ENCODE peak calls at places on chromosomes 5 and 9, in ten cellular contexts. N is tibial nerve; T is CD4-positive, CD25-positive, alpha-beta regulatory T cell; E is hepatocyte; J is stomach; V is spleen; K is MM.1S; B is cardiac muscle cell; A is lower lobe of right lung; Z is heart right ventricle. W is an unnamed sample. For H3K4me1, the result is how much of the 10 kb centered on the place peaks cover.

GRCh38 chr9:127059648-127060365 is 62.6 kb downstream of the ANGPTL2 start:
- DNase-seq in N (no peak), J (no peak), B (no peak), A (no peak), E (no peak), T (no peak), K (peak), V (no peak), Z (no peak), W (no peak)

GRCh38 chr9:4640027-4640426 is 22.1 kb upstream of the PLPP6 start:
- DNase-seq in K (peak), E (peak), J (peak), V (no peak), B (peak), T (peak), A (no peak), Z (no peak), N (no peak), W (peak)

GRCh38 chr5:143491644-143492043 is 88.2 kb upstream of the NR3C1 start:
- DNase-seq in N (no peak), Z (no peak), V (no peak), B (no peak), K (no peak), J (no peak), A (no peak), E (no peak), T (no peak), W (no peak)

GRCh38 chr5:91491229-91491628 is 108.1 kb upstream of the ARRDC3 start:
- DNase-seq in Z (no peak), J (no peak), A (no peak), V (no peak), E (no peak), B (no peak), N (no peak), T (no peak), K (peak), W (no peak)

GRCh38 chr9:691825-692363 is 149.6 kb upstream of the DMRT1 start:
- DNase-seq in K (no peak), N (no peak), E (no peak), J (no peak), A (no peak), B (no peak), V (no peak), Z (no peak), T (no peak), W (no peak)

GRCh38 chr9:117414220-117414905 is 494 bp downstream of the ASTN2 start:
- DNase-seq in K (peak), B (peak), E (peak), T (no peak), Z (peak), A (no peak), V (no peak), J (peak), N (no peak), W (no peak)

GRCh38 chr5:84301535-84301934 is 83.1 kb downstream of the EDIL3 start:
- DNase-seq in V (no peak), E (no peak), K (no peak), B (no peak), N (no peak), T (no peak), J (no peak), Z (no peak), A (no peak), W (no peak)

GRCh38 chr5:50863771-50864170 is 197.3 kb downstream of the PARP8 start:
- DNase-seq in T (no peak), K (no peak), V (no peak), J (no peak), E (no peak), N (no peak), B (no peak), Z (no peak), A (no peak), W (no peak)

GRCh38 chr9:95132406-95133350 is 184.8 kb downstream of the FANCC start:
- DNase-seq in A (no peak), Z (no peak), K (no peak), N (no peak), J (no peak), V (no peak), B (no peak), T (no peak), E (no peak), W (no peak)

GRCh38 chr5:56170557-56170956 is 62.6 kb downstream of the ANKRD55 start:
- DNase-seq in N (peak), B (no peak), T (no peak), V (no peak), J (no peak), E (no peak), A (no peak), Z (no peak), K (no peak), W (no peak)

GRCh38 chr9:138068601-138069035 is 191.0 kb downstream of the CACNA1B start:
- DNase-seq in B (no peak), T (no peak), A (no peak), J (peak), V (peak), N (no peak), E (no peak), K (no peak), Z (no peak), W (no peak)

GRCh38 chr9:121609845-121610637 is 41.4 kb upstream of the DAB2IP start:
- DNase-seq in K (no peak), Z (peak), V (no peak), T (no peak), J (peak), A (peak), E (peak), N (no peak), B (no peak), W (peak)

GRCh38 chr5:96743065-96743768 is 64.5 kb downstream of the ERAP1 start:
- DNase-seq in B (no peak), V (no peak), E (no peak), Z (peak), T (no peak), K (no peak), J (no peak), N (no peak), A (no peak), W (peak)

GRCh38 chr9:37732952-37733351 is 20.7 kb upstream of the TRMT10B start:
- DNase-seq in E (no peak), V (no peak), T (no peak), Z (no peak), A (no peak), N (no peak), J (no peak), B (no peak), K (no peak), W (no peak)

GRCh38 chr5:124692324-124692723 is 54.1 kb downstream of the ZNF608 start:
- DNase-seq in E (no peak), V (no peak), K (no peak), N (no peak), A (no peak), J (no peak), Z (no peak), B (no peak), T (no peak), W (no peak)

GRCh38 chr5:95892784-95893354 is 68.8 kb downstream of the ELL2 start:
- DNase-seq in Z (no peak), B (no peak), V (no peak), J (peak), T (no peak), N (no peak), A (no peak), K (peak), E (peak), W (peak)

GRCh38 chr5:129115680-129116079 is 21.1 kb downstream of the ISOC1 start:
- DNase-seq in E (no peak), N (no peak), Z (no peak), T (no peak), K (no peak), A (no peak), J (no peak), V (no peak), B (no peak), W (no peak)

GRCh38 chr5:75281716-75282465 is 45.2 kb upstream of the ANKRD31 start:
- DNase-seq in J (no peak), V (no peak), A (no peak), E (no peak), B (no peak), K (no peak), T (no peak), N (no peak), Z (no peak), W (no peak)

GRCh38 chr9:94654165-94654894 is 15.0 kb upstream of the FBP1 start:
- DNase-seq in E (no peak), N (no peak), A (peak), T (no peak), V (no peak), J (no peak), Z (no peak), K (no peak), B (no peak), W (no peak)

GRCh38 chr5:39195198-39195826 is 24.1 kb downstream of the FYB1 start:
- DNase-seq in A (no peak), N (no peak), J (no peak), E (no peak), V (no peak), B (no peak), Z (no peak), T (no peak), K (no peak), W (no peak)

GRCh38 chr5:134552301-134552700 is 26.8 kb downstream of the JADE2 start:
- DNase-seq in K (no peak), T (no peak), E (no peak), B (no peak), J (peak), N (no peak), Z (peak), V (no peak), A (no peak), W (peak)

GRCh38 chr5:74035521-74035937 is 409.5 kb downstream of the ARHGEF28 start:
- DNase-seq in K (peak), B (peak), Z (no peak), A (no peak), J (no peak), E (peak), T (no peak), N (no peak), V (no peak), W (peak)

GRCh38 chr5:51567636-51568035 is 184.4 kb downstream of the ISL1 start:
- DNase-seq in V (no peak), J (no peak), N (no peak), E (no peak), B (no peak), Z (no peak), K (no peak), A (no peak), T (no peak), W (no peak)

GRCh38 chr9:114883709-114884108 is 46.7 kb downstream of the TNFSF8 start:
- DNase-seq in A (no peak), Z (no peak), J (no peak), N (no peak), V (no peak), E (no peak), K (no peak), B (no peak), T (no peak), W (no peak)

GRCh38 chr5:96329294-96329693 is 103.8 kb downstream of the PCSK1 start:
- DNase-seq in T (no peak), B (no peak), A (no peak), K (no peak), J (no peak), V (no peak), E (no peak), Z (no peak), N (no peak), W (no peak)

GRCh38 chr5:55671975-55672374 is 40.1 kb downstream of the SLC38A9 start:
- DNase-seq in N (no peak), A (no peak), E (no peak), J (no peak), Z (no peak), V (no peak), K (no peak), T (no peak), B (no peak), W (no peak)

GRCh38 chr9:91817493-91818225 is 132.4 kb downstream of the ROR2 start:
- DNase-seq in Z (no peak), N (no peak), T (no peak), B (no peak), E (peak), V (no peak), A (no peak), J (no peak), K (no peak), W (no peak)

GRCh38 chr9:106707291-106707690 is 155.7 kb upstream of the ZNF462 start:
- DNase-seq in A (no peak), K (no peak), B (no peak), Z (no peak), E (no peak), N (no peak), J (no peak), V (no peak), T (no peak), W (no peak)

GRCh38 chr5:540215-541147 is 16.2 kb upstream of the SLC9A3 start:
- DNase-seq in K (no peak), J (no peak), T (no peak), E (no peak), A (peak), B (no peak), N (no peak), V (no peak), Z (peak), W (no peak)

GRCh38 chr5:177405805-177406204 is 3.6 kb downstream of the F12 start:
- DNase-seq in Z (no peak), V (peak), J (no peak), T (no peak), B (no peak), N (no peak), K (no peak), A (peak), E (no peak), W (no peak)

GRCh38 chr9:133515615-133516255 is 9.0 kb downstream of the MYMK start:
- DNase-seq in N (no peak), J (no peak), V (no peak), B (no peak), E (no peak), Z (peak), A (no peak), T (no peak), K (no peak), W (no peak)

GRCh38 chr9:121357011-121357410 is 13.0 kb downstream of the STOM start:
- DNase-seq in K (no peak), Z (no peak), B (no peak), T (no peak), N (no peak), E (no peak), A (no peak), V (no peak), J (no peak), W (peak)

GRCh38 chr5:95709967-95710650 is 21.0 kb upstream of the RHOBTB3 start:
- DNase-seq in A (no peak), E (peak), K (no peak), T (no peak), J (peak), Z (peak), B (peak), V (no peak), N (no peak), W (no peak)

GRCh38 chr5:111641533-111642230 is 115.3 kb downstream of the NREP start:
- DNase-seq in J (no peak), K (no peak), N (no peak), E (peak), Z (no peak), A (no peak), V (no peak), T (no peak), B (no peak), W (no peak)

GRCh38 chr5:43010956-43011355 is 29.2 kb downstream of the ANXA2R start:
- DNase-seq in K (no peak), T (no peak), B (no peak), Z (no peak), V (no peak), A (no peak), J (no peak), N (no peak), E (no peak), W (no peak)

GRCh38 chr9:4837768-4838546 is 45.2 kb downstream of the RCL1 start:
- DNase-seq in Z (no peak), B (no peak), J (no peak), N (no peak), K (no peak), V (no peak), E (no peak), A (no peak), T (no peak), W (no peak)

GRCh38 chr9:131639771-131640437 is 94.6 kb downstream of the PRRT1B start:
- DNase-seq in A (no peak), E (no peak), K (no peak), V (no peak), Z (no peak), N (no peak), J (no peak), B (no peak), T (no peak), W (no peak)
- H3K4me1 ChIP-seq in A (under half), E (under half), K (under half), V (under half), Z (half or more), N (under half), J (under half), B (under half), T (under half), W (under half)

GRCh38 chr9:99948896-99949295 is 42.4 kb downstream of the STX17 start:
- DNase-seq in V (no peak), N (no peak), B (no peak), A (no peak), K (no peak), T (no peak), J (peak), Z (no peak), E (no peak), W (peak)

GRCh38 chr9:99955606-99956005 is 49.2 kb downstream of the STX17 start:
- DNase-seq in N (no peak), K (no peak), J (no peak), B (no peak), V (no peak), T (no peak), Z (no peak), A (no peak), E (no peak), W (no peak)

GRCh38 chr9:99948482-99948881 is 42.0 kb downstream of the STX17 start:
- DNase-seq in K (no peak), T (no peak), E (no peak), V (no peak), B (no peak), A (no peak), Z (no peak), N (no peak), J (no peak), W (no peak)

GRCh38 chr9:99954841-99955240 is 48.4 kb downstream of the STX17 start:
- DNase-seq in Z (no peak), J (no peak), A (no peak), V (no peak), N (no peak), B (no peak), K (no peak), E (no peak), T (no peak), W (no peak)

DNA sequence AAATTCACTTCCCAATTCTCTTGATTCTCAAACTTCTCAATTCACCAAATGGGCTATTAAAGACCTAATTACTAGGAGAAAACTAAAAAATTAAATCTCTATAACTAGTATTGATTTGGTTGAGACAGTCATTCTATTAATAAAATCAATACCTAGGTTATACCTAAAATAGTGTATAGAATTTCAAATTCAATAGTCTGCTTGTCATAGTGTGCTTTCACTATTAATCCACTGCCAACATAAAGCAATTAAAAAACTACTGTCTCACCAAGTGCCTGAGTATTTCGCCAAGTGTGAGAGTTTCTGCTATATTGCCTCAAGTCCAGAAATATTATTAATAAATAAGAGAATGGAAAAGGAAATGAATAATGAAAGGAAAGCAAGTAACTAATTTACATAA is 47.7 kb downstream of the STX17 start:
- DNase-seq in V (no peak), E (no peak), K (no peak), B (no peak), Z (no peak), N (no peak), J (no peak), A (no peak), T (no peak), W (no peak)
- H3K27ac ChIP-seq in V (no peak), E (no peak), K (no peak), B (no peak), Z (no peak), N (no peak), J (no peak), A (no peak), T (no peak), W (no peak)

GRCh38 chr5:17216176-17216973 is 1.1 kb upstream of the BASP1 start:
- DNase-seq in T (peak), Z (peak), V (peak), J (peak), K (peak), A (peak), B (peak), E (peak), N (peak), W (peak)

GRCh38 chr5:17219006-17219422 is 1.6 kb downstream of the BASP1 start:
- DNase-seq in Z (no peak), J (no peak), B (peak), N (no peak), T (no peak), E (peak), V (peak), K (no peak), A (no peak), W (no peak)

GRCh38 chr5:17216974-17217325 is 481 bp upstream of the BASP1 start:
- DNase-seq in T (no peak), N (no peak), J (no peak), Z (no peak), E (peak), B (peak), K (no peak), V (peak), A (peak), W (no peak)

GRCh38 chr5:17218353-17219005 is 1.0 kb downstream of the BASP1 start:
- DNase-seq in V (peak), A (peak), T (no peak), B (peak), N (no peak), E (peak), J (no peak), K (peak), Z (peak), W (no peak)

DNA sequence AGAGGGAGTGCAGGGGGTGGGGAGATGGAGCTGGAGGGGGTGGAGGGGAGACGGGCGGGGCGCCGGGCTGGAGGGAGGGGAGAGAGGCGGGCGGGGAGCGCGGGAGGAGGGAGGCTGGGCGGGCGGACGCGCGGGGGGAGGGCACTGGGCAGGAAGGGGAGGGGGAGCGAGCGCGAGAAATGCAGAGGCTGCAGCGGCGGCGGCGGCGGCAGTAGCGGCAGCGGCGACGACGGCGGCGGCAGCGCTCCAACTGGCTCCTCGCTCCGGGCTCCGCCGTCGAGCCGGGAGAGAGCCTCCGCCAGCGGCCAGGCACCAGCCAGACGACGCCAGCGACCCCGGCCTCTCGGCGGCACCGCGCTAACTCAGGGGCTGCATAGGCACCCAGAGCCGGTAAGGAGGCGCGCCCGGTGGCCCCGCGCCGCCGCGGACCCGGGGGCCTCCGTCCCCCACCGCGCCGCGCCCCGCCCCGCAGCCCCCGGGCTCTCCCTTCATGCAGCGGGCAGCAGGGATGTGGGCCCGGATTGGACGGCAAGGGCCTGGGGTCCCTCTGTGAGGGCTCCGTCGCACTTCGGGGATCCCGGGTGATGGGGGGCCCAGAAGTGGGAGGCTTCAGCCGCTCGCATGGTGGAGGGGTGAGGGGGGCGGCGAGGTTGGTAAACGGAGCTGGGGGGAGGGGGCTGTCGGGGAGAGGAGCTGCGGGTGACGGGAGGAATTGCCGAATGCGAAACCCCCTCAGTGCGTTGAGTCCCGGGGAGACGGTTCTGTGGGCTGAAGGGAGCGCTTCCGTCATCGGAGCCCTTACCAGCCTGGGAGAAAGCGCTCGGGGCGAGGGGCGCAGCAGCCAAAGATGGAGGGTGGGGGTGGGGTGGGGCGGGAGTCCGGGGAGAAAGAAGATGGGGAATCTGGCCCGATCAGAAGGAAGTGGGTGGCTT is at the start of gene BASP1:
- DNase-seq in B (peak), V (peak), Z (peak), A (peak), N (peak), E (peak), K (peak), J (peak), T (peak), W (no peak)
- H3K4me1 ChIP-seq in B (under half), V (under half), Z (under half), A (under half), N (under half), E (under half), K (under half), J (half or more), T (under half), W (under half)

GRCh38 chr5:25970906-25971489 is 1067.4 kb downstream of the CDH9 start:
- DNase-seq in B (no peak), T (no peak), Z (no peak), E (no peak), N (no peak), A (no peak), J (no peak), V (no peak), K (no peak), W (no peak)
- H3K27ac ChIP-seq in B (no peak), T (no peak), Z (no peak), E (no peak), N (no peak), A (no peak), J (no peak), V (no peak), K (no peak), W (no peak)